ENCODE peak calls at places on chromosomes 7 and 10, in seven cellular contexts. C is testis; B is thoracic aorta; X is stomach; H is gastrocnemius medialis; G is CD8-positive, alpha-beta T cell; O is OCI-LY7. I is an unnamed sample. For H3K4me1, the result is how much of the 10 kb centered on the place peaks cover.

GRCh38 chr10:101287922-101288638 is 58.8 kb upstream of the LBX1 start:
- DNase-seq in C (peak), B (no peak), X (no peak), H (no peak), G (no peak), O (peak), I (peak)

GRCh38 chr7:47384755-47385475 is 197.0 kb downstream of the TNS3 start:
- DNase-seq in C (no peak), B (no peak), X (no peak), H (no peak), G (no peak), O (no peak), I (no peak)

GRCh38 chr10:114876169-114876568 is 54.6 kb downstream of the FHIP2A start:
- DNase-seq in C (no peak), B (no peak), X (no peak), H (no peak), G (no peak), O (no peak), I (no peak)

GRCh38 chr10:99938563-99938962 is 71.2 kb downstream of the DNMBP start:
- DNase-seq in C (no peak), B (no peak), X (no peak), H (no peak), G (no peak), O (no peak), I (no peak)

GRCh38 chr7:134939136-134939535 is 47.2 kb upstream of the AGBL3 start:
- DNase-seq in C (no peak), B (no peak), X (no peak), H (no peak), G (no peak), O (no peak), I (no peak)

GRCh38 chr10:19843487-19843886 is 27.3 kb downstream of the PLXDC2 start:
- DNase-seq in C (no peak), B (no peak), X (no peak), H (no peak), G (no peak), O (no peak), I (no peak)

GRCh38 chr10:100654835-100655759 is 90.3 kb upstream of the PAX2 start:
- DNase-seq in C (no peak), B (no peak), X (no peak), H (no peak), G (no peak), O (no peak), I (peak)

GRCh38 chr7:95725170-95725569 is 47.2 kb upstream of the DYNC1I1 start:
- DNase-seq in C (no peak), B (no peak), X (no peak), H (no peak), G (no peak), O (no peak), I (no peak)

GRCh38 chr7:97024209-97025129 is at the start of gene DLX5:
- DNase-seq in C (peak), B (no peak), X (no peak), H (no peak), G (no peak), O (no peak), I (peak)

GRCh38 chr7:2116086-2116810 is 116.5 kb downstream of the MAD1L1 start:
- DNase-seq in C (peak), B (no peak), X (no peak), H (peak), G (no peak), O (no peak), I (no peak)

GRCh38 chr7:120273476-120273975 is 551 bp downstream of the KCND2 start:
- DNase-seq in C (peak), B (no peak), X (no peak), H (no peak), G (no peak), O (no peak), I (peak)

GRCh38 chr10:85612833-85613232 is 753.8 kb downstream of the GRID1 start:
- DNase-seq in C (no peak), B (no peak), X (no peak), H (no peak), G (no peak), O (peak), I (peak)

GRCh38 chr10:76559889-76560215 is 1077.8 kb downstream of the KCNMA1 start:
- DNase-seq in C (no peak), B (no peak), X (no peak), H (no peak), G (no peak), O (no peak), I (no peak)

GRCh38 chr7:4210821-4211220 is 471.3 kb upstream of the FOXK1 start:
- DNase-seq in C (no peak), B (no peak), X (no peak), H (no peak), G (no peak), O (no peak), I (no peak)

GRCh38 chr7:123327661-123328060 is 127.9 kb upstream of the SLC13A1 start:
- DNase-seq in C (no peak), B (no peak), X (no peak), H (no peak), G (no peak), O (no peak), I (no peak)

GRCh38 chr7:152459724-152460251 is 24.0 kb upstream of the KMT2C start:
- DNase-seq in C (peak), B (no peak), X (no peak), H (no peak), G (no peak), O (peak), I (no peak)
- H3K27ac ChIP-seq in C (peak), B (no peak), X (peak), H (no peak), G (no peak), O (no peak), I (no peak)

DNA sequence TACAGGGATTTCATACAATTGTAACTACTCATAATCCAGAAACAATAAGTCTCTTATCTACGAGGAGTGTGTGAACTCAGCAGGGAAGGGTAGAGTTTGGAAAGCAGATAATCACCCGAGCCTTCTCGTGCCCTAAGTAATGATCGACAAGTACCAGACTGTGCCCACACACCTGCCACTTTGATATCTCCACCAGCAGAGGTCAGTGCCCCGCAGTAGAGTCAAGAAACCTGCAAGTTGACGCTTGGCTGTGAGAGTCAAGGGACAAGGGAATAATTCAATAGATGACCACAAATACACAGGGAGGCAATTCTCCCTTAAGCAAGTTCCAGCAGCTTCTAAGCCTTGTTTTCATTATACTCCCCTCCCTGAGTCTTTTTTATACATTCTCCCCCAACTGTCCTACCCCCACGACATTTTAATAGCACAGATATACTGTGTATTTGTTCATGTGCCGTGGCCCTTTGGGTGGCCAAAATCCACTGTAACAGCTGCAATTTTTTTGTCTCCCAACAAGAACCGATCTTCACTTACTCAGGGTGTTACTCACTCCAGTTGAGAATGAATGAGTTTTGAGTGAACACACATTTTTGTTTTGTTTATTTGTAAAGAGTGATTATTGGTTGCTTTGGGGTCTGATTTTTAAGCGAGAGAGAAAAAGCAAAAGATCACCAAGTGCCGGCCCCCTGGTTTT is 106.9 kb upstream of the RHEB start:
- DNase-seq in C (peak), B (no peak), X (peak), H (peak), G (peak), O (peak), I (peak)
- TF ChIP-seq CTCF in C (peak), B (peak), X (peak), H (peak), G (peak), O (peak), I (peak)

GRCh38 chr7:28571405-28571804 is 159.1 kb downstream of the CREB5 start:
- DNase-seq in C (no peak), B (no peak), X (no peak), H (no peak), G (no peak), O (no peak), I (no peak)

GRCh38 chr7:28572321-28573058 is 160.2 kb downstream of the CREB5 start:
- DNase-seq in C (no peak), B (no peak), X (no peak), H (no peak), G (no peak), O (peak), I (no peak)

GRCh38 chr7:28575241-28575643 is 162.9 kb downstream of the CREB5 start:
- DNase-seq in C (no peak), B (no peak), X (no peak), H (no peak), G (no peak), O (no peak), I (no peak)

GRCh38 chr7:28573059-28573553 is 160.8 kb downstream of the CREB5 start:
- DNase-seq in C (no peak), B (no peak), X (peak), H (no peak), G (no peak), O (peak), I (no peak)

GRCh38 chr7:28573751-28574295 is 161.5 kb downstream of the CREB5 start:
- DNase-seq in C (no peak), B (no peak), X (no peak), H (no peak), G (no peak), O (peak), I (no peak)
- H3K4me1 ChIP-seq in C (under half), B (under half), X (under half), H (under half), G (under half), O (half or more), I (under half)

DNA sequence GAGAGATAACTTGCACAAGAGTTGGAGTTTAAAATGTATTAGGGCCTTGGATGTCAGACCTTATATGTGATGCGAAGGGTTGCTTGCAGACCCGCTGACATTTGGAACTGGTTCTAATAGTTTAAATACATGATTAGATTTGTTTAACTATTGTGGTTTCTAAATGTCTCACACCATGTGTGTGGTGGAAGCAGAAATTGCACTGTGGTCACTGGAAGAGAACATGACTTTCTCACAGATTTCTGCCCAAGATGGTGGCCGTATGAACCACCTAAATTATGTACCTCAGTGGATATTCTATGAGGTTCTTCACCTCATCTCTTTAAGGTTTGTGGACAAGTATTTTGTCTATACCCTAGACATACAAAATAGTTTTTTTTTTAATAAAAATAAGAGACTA is 8.2 kb upstream of the C1QL3 start:
- DNase-seq in C (no peak), B (no peak), X (no peak), H (no peak), G (no peak), O (no peak), I (no peak)
- H3K27ac ChIP-seq in C (no peak), B (no peak), X (no peak), H (no peak), G (no peak), O (no peak), I (no peak)